ENCODE peak calls at places on chromosomes 5 and 9, in eight cellular contexts. W is adipocyte; C is epithelial cell of esophagus; P is M059J; T is activated CD4-positive, CD25-positive, alpha-beta regulatory T cell treated with anti-CD3 and anti-CD28 coated beads, Interleukin-2, amount 50 U/mL, for 16 hours; E is stimulated activated CD4-positive, alpha-beta T cell treated with anti-CD3 and anti-CD28 coated beads, TNF-alpha, amount 100 ng/mL, for 48 hours; I is activated CD4-positive, alpha-beta memory T cell treated with anti-CD3 and anti-CD28 coated beads, Interleukin-2, amount 10 ng/mL, durations not matched to agents 7 days and 5 days; Z is NCI-H774. H is an unnamed sample.

GRCh38 chr5:36457511-36458260 is 148.7 kb upstream of the SLC1A3 start:
- DNase-seq in W (no peak), C (no peak), P (peak; percentile 83), T (no peak), E (no peak), I (no peak), Z (no peak), H (peak; percentile 42)

GRCh38 chr9:4099961-4100360 is 199.9 kb downstream of the GLIS3 start:
- DNase-seq in W (peak; percentile 81), C (no peak), P (no peak), T (no peak), E (no peak), I (no peak), Z (no peak), H (peak; percentile 40)

GRCh38 chr5:178074266-178074952 is 38.9 kb upstream of the N4BP3 start:
- DNase-seq in W (no peak), C (no peak), P (no peak), T (no peak), E (no peak), I (no peak), Z (no peak), H (no peak)

GRCh38 chr5:79105868-79106267 is 5.7 kb upstream of the BHMT start:
- DNase-seq in W (no peak), C (no peak), P (no peak), T (no peak), E (no peak), I (no peak), Z (no peak), H (no peak)

GRCh38 chr5:177357459-177358332 is at the start of gene RGS14:
- DNase-seq in W (no peak), C (peak; percentile 51), P (peak; percentile 82), T (peak; percentile 48), E (no peak), I (peak; percentile 74), Z (peak; percentile 34), H (peak; percentile 43)

GRCh38 chr5:111997308-111998159 is 240.5 kb upstream of the NREP start:
- DNase-seq in W (peak; percentile 99), C (peak; percentile 99), P (peak; percentile 100), T (no peak), E (peak; percentile 1), I (no peak), Z (no peak), H (peak; percentile 100)

GRCh38 chr5:37777472-37778135 is 62.2 kb downstream of the GDNF start:
- DNase-seq in W (no peak), C (no peak), P (no peak), T (no peak), E (no peak), I (no peak), Z (no peak), H (peak; percentile 76)

GRCh38 chr5:115594343-115595047 is 7.8 kb downstream of the TICAM2 start:
- DNase-seq in W (peak; percentile 54), C (no peak), P (no peak), T (no peak), E (no peak), I (no peak), Z (no peak), H (peak; percentile 24)

GRCh38 chr5:39015743-39016586 is 58.2 kb downstream of the RICTOR start:
- DNase-seq in W (peak; percentile 66), C (peak; percentile 57), P (peak; percentile 69), T (no peak), E (no peak), I (no peak), Z (no peak), H (peak; percentile 80)

GRCh38 chr5:125564336-125564975 is 818.0 kb upstream of the ZNF608 start:
- DNase-seq in W (no peak), C (no peak), P (peak; percentile 43), T (no peak), E (no peak), I (no peak), Z (no peak), H (no peak)

GRCh38 chr9:70479880-70480291 is 65.4 kb upstream of the KLF9 start:
- DNase-seq in W (peak; percentile 69), C (peak; percentile 46), P (peak; percentile 65), T (no peak), E (no peak), I (no peak), Z (no peak), H (peak; percentile 74)

GRCh38 chr9:88660611-88661010 is 125.6 kb downstream of the NXNL2 start:
- DNase-seq in W (peak; percentile 24), C (peak; percentile 60), P (peak; percentile 41), T (no peak), E (no peak), I (no peak), Z (no peak), H (peak; percentile 40)

GRCh38 chr5:36744678-36745659 is 131.6 kb upstream of the NIPBL start:
- DNase-seq in W (peak; percentile 82), C (peak; percentile 95), P (peak; percentile 85), T (no peak), E (no peak), I (peak; percentile 31), Z (peak; percentile 73), H (peak; percentile 89)

GRCh38 chr5:173760461-173761181 is 127.5 kb upstream of the CPEB4 start:
- DNase-seq in W (no peak), C (no peak), P (no peak), T (no peak), E (no peak), I (no peak), Z (no peak), H (no peak)

GRCh38 chr9:108924436-108924835 is 9.5 kb downstream of the ELP1 start:
- DNase-seq in W (no peak), C (no peak), P (no peak), T (no peak), E (no peak), I (no peak), Z (no peak), H (no peak)

GRCh38 chr9:35948901-35949318 is 9.0 kb downstream of the OR2S2 start:
- DNase-seq in W (no peak), C (no peak), P (peak; percentile 42), T (no peak), E (no peak), I (no peak), Z (no peak), H (no peak)

GRCh38 chr5:62340392-62340791 is 34.4 kb downstream of the KIF2A start:
- DNase-seq in W (no peak), C (peak; percentile 65), P (peak; percentile 26), T (no peak), E (no peak), I (no peak), Z (no peak), H (no peak)

GRCh38 chr5:53926026-53926425 is 365.6 kb downstream of the NDUFS4 start:
- DNase-seq in W (no peak), C (no peak), P (no peak), T (no peak), E (no peak), I (no peak), Z (no peak), H (no peak)

GRCh38 chr5:149922950-149923349 is 21.6 kb downstream of the PDE6A start:
- DNase-seq in W (no peak), C (no peak), P (no peak), T (no peak), E (no peak), I (no peak), Z (no peak), H (no peak)

GRCh38 chr5:111367081-111367480 is 142.9 kb downstream of the CAMK4 start:
- DNase-seq in W (no peak), C (peak; percentile 90), P (peak; percentile 86), T (no peak), E (no peak), I (no peak), Z (no peak), H (peak; percentile 37)

GRCh38 chr5:179124853-179125788 is 64.9 kb downstream of the ZNF354C start:
- DNase-seq in W (no peak), C (no peak), P (no peak), T (no peak), E (no peak), I (no peak), Z (no peak), H (no peak)

GRCh38 chr5:168607946-168608345 is 28.8 kb upstream of the PANK3 start:
- DNase-seq in W (no peak), C (no peak), P (no peak), T (no peak), E (peak; percentile 21), I (no peak), Z (no peak), H (no peak)

GRCh38 chr5:125409496-125410351 is 663.3 kb upstream of the ZNF608 start:
- DNase-seq in W (peak; percentile 36), C (peak; percentile 24), P (peak; percentile 62), T (no peak), E (no peak), I (no peak), Z (no peak), H (peak; percentile 35)

GRCh38 chr9:4306066-4306787 is 6.4 kb upstream of the GLIS3 start:
- DNase-seq in W (peak; percentile 51), C (peak; percentile 55), P (peak; percentile 64), T (no peak), E (no peak), I (no peak), Z (no peak), H (no peak)

GRCh38 chr5:92518318-92518913 is 1062.6 kb downstream of the NR2F1-AS1 start:
- DNase-seq in W (peak; percentile 13), C (peak; percentile 79), P (peak; percentile 67), T (no peak), E (no peak), I (no peak), Z (peak; percentile 22), H (peak; percentile 58)

GRCh38 chr9:126149661-126150060 is 177.0 kb upstream of the MVB12B start:
- DNase-seq in W (no peak), C (no peak), P (no peak), T (no peak), E (no peak), I (peak; percentile 5), Z (no peak), H (no peak)

GRCh38 chr9:98162638-98163037 is 29.8 kb downstream of the CORO2A start:
- DNase-seq in W (no peak), C (peak; percentile 96), P (no peak), T (no peak), E (no peak), I (no peak), Z (no peak), H (no peak)

H was measured in EL.